ENCODE peak calls at places on chromosomes 16 and 17, in eight cellular contexts. F is neural crest cell, A is colonic mucosa, O is fibroblast of lung, K is AG09319, P is brain microvascular endothelial cell, X is A549, Y is ascending aorta. Z is an unnamed sample.

GRCh38 chr17:11459780-11460426 is 138.4 kb upstream of the DNAH9 start:
- DNase-seq in P (no peak), Y (no peak), O (no peak), K (no peak), A (no peak), F (no peak), X (no peak), Z (no peak)

GRCh38 chr16:10485698-10486382 is 94.6 kb downstream of the EMP2 start:
- DNase-seq in Y (no peak), K (no peak), A (no peak), P (no peak), F (no peak), O (no peak), X (no peak), Z (no peak)

GRCh38 chr16:57976331-57976796 is 5.4 kb upstream of the CNGB1 start:
- DNase-seq in A (no peak), O (no peak), Y (no peak), F (no peak), K (no peak), P (no peak), X (no peak), Z (no peak)

GRCh38 chr17:40297511-40297910 is 9.8 kb downstream of the CDC6 start:
- DNase-seq in A (no peak), P (no peak), Y (no peak), X (no peak), O (no peak), F (no peak), K (no peak), Z (no peak)

GRCh38 chr16:64933890-64934289 is 188.0 kb downstream of the CDH11 start:
- DNase-seq in X (no peak), F (no peak), Y (no peak), K (no peak), P (peak), A (no peak), O (peak), Z (no peak)

GRCh38 chr17:15371731-15372130 is 30.3 kb upstream of the TEKT3 start:
- DNase-seq in O (no peak), Y (no peak), X (no peak), A (no peak), K (no peak), F (no peak), P (no peak), Z (no peak)

GRCh38 chr16:53744449-53744848 is 40.5 kb downstream of the FTO start:
- DNase-seq in X (no peak), P (no peak), Y (no peak), F (no peak), O (no peak), K (no peak), A (no peak), Z (peak)

GRCh38 chr16:6193718-6194117 is 1096.1 kb upstream of the EEF2KMT start:
- DNase-seq in A (peak), Y (no peak), P (peak), F (peak), X (no peak), K (no peak), O (no peak), Z (no peak)

GRCh38 chr17:78998311-78999055 is 11.1 kb downstream of the CANT1 start:
- DNase-seq in K (no peak), O (no peak), A (peak), X (no peak), Y (peak), P (no peak), F (no peak), Z (no peak)

GRCh38 chr16:82638095-82638798 is 11.5 kb downstream of the CDH13 start:
- DNase-seq in O (peak), Y (no peak), F (no peak), A (no peak), X (no peak), K (no peak), P (peak), Z (no peak)

GRCh38 chr17:12445331-12445730 is 220.4 kb upstream of the MYOCD start:
- DNase-seq in Y (no peak), A (no peak), P (no peak), X (no peak), K (no peak), F (no peak), O (peak), Z (no peak)

GRCh38 chr16:26856791-26857190 is 209.9 kb upstream of the C16orf82 start:
- DNase-seq in A (no peak), K (no peak), F (no peak), X (no peak), P (no peak), O (no peak), Y (no peak), Z (no peak)
- TF ChIP-seq CTCF in A (no peak), K (no peak), F (no peak), X (no peak), P (no peak), O (no peak), Y (no peak), Z (no peak)

DNA sequence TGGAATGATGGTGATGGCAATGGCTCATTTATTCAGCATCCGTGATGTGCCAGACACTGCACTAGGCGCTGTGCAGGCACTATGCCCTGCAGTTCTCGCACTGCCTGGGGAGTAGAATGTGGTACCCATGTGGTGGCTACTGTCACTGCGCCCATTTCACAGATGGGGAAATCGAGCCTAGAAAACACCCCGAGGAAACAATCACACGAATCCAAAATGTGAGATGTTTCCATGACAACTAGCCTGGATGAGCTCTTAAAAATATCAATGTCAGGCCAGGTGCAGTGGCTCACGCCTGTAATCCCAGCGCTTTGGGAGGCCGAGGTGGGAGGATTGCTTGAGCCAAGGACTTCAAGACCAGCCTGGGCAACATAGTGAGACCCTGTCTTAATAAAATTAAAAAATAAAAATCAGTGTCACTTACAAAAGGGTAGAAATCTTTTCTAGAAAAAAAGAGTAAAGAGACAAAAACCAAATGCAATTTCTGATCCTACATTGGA is 57.9 kb upstream of the TNRC6A start:
- DNase-seq in K (no peak), F (no peak), Y (no peak), X (no peak), P (no peak), O (no peak), A (no peak), Z (peak)
- TF ChIP-seq CTCF in K (no peak), F (no peak), Y (no peak), X (no peak), P (peak), O (no peak), A (no peak), Z (no peak)

GRCh38 chr17:41627316-41628072 is 3.1 kb upstream of the KRT17 start:
- DNase-seq in F (no peak), O (no peak), P (no peak), A (no peak), K (no peak), Y (no peak), X (no peak), Z (no peak)

GRCh38 chr17:41625602-41626001 is 1.2 kb upstream of the KRT17 start:
- DNase-seq in O (no peak), A (no peak), X (no peak), F (no peak), K (no peak), Y (no peak), P (peak), Z (no peak)

GRCh38 chr17:41621916-41622315 is 2.5 kb downstream of the KRT17 start:
- DNase-seq in F (no peak), X (no peak), A (no peak), P (no peak), K (no peak), Y (no peak), O (no peak), Z (no peak)

GRCh38 chr17:41620583-41621434 is 3.6 kb downstream of the KRT17 start:
- DNase-seq in X (no peak), F (no peak), Y (no peak), P (no peak), O (no peak), A (no peak), K (no peak), Z (no peak)

DNA sequence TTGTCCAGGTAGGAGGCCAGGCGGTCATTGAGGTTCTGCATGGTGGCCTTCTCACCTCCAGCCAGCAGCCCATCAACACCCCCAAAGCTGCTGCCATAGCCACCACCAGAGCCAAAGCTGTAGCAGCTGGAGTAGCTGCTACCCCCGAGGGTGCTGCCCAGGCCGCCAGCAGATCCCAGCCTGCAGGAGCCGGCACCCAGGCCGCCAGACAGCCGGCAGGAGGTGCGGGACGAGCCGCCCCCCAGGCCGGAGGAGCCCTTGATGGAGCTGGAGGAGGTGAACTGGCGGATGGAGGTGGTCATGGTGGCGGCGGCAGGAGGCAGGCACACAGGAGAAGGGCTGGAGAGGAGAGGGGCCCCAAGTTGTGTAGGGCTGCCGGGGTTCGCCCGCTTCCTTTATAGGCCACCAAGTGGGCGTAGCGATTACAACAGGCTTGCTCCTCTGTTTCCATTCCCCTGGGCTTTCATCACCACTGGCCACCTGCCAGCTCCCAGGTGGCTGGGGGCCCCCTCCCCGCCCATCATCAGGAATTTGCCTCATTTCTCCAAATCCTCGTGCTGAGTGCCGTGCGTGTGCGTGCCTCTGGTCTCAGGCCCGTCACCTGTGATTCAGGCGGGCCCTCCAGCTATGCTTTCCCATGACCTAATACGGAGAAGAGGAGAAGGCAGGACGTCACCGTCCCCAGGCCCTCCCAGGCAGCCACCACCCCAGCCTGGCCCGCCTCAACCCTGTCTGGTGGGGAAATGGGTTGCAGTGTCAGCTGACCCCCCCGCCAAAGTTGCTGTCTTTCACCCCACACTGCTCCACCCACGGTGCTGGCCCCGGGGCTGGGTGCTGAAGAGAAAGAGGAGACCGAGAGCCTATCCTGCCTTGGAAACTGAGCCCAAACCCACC is at the start of gene KRT17:
- DNase-seq in X (no peak), P (no peak), Y (no peak), A (no peak), O (no peak), F (no peak), K (no peak), Z (no peak)
- TF ChIP-seq CTCF in X (no peak), P (no peak), Y (no peak), A (no peak), O (no peak), F (no peak), K (no peak), Z (no peak)

DNA sequence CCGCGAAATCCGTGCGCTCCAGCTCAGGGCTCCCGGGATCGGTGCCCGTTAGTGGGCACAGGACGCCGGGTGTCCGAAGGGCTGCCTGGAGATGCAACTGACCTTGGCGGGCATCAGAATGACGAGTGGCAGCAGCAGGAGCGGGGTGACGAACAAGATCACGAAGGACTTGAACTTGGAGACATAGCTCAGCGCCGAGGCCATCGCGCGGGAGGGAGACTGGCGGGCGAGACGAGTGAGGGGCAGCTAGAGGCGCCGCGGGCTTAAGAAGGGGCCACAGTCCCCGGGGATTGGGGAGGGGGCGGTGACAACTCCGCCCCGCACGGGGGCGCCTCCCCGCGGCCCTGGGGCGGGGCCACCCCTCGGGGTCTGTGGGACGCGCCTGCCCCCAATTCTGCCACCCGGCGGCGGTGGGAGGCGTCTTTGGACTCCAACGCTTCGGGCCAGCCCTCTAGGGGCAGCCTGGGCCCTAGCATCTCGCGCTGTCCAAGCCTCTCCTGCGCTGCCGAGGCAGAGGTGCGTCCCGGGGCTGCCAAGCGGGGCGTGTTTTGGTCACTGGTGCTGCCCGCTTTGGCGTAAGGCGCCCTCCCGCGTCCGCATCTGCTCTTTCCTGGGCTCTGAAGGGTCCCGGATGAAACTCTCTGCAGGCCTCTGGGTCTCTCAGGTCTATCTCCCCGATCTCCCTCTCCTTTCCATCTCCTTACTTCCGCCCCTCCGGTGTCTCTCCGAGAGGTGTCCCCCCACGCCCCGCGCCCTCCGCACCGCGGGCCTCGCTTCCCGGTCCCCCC is at the start of gene SLC13A5:
- DNase-seq in A (no peak), Y (no peak), F (peak), P (no peak), K (no peak), O (peak), X (peak), Z (peak)
- TF ChIP-seq CTCF in A (no peak), Y (no peak), F (peak), P (peak), K (peak), O (peak), X (peak), Z (no peak)

DNA sequence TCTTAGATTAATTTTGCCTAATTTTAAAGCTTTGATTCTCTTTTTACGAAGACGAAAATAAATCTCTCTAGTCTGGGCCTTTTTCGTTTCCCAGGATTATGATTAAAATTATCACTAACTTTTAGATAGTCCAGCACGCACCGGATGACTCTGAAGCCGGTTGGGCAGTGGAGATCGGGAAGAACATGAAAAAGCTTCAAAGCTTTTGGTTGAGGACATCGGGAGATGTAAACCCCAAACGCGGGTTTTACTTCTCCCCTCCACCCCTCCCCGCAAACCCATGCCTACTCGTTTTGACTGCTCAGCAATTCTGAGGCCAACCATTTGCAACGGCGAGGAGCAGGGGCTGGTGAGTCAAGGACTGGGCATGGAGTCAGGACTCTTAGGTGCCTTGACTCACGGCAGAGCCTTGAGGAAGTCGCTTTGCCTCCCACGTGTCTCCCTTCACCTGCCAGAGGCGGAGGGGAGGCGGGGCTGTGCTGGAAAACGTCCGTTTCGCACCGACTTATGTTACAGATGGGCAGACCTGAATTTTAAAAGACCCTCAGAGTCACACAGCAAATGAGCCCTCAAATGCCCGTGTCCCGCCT is 989 bp upstream of the DUSP14 start:
- DNase-seq in F (peak), X (peak), A (peak), P (peak), K (peak), O (peak), Y (peak), Z (peak)
- TF ChIP-seq CTCF in F (no peak), X (no peak), A (no peak), P (no peak), K (no peak), O (no peak), Y (no peak), Z (no peak)

DNA sequence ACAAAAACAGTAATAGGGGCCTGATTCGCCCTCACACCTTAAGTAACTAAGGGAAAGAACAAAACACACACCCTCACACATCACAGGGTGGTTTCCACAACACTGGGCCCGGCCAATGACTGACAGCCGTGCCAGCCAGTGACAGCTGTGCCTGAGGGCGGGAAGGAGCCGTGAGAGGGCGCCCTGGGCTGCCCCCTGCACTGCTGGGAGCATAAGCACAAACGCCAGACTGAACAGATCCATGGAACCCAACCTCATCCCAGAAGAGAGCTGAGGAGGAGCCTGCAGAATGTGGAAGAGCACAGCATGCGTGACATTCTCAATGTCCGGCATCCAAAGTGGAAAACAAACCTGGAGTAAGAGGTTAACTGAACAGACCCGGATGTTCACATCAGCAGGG is 16.0 kb downstream of the CSNK1D start:
- DNase-seq in A (no peak), Y (no peak), X (no peak), P (peak), O (no peak), F (peak), K (no peak), Z (peak)
- TF ChIP-seq CTCF in A (no peak), Y (no peak), X (no peak), P (no peak), O (no peak), F (no peak), K (no peak), Z (no peak)

Z was measured in activated CD8-positive, alpha-beta T cell treated with anti-CD3 and anti-CD28 coated beads for 36 hours.